ENCODE peak calls at places on chromosomes 5 and 9, in five cellular contexts. X, E, Y, T and J are unnamed samples.

GRCh38 chr5:74241751-74242140 is 398.8 kb downstream of the ENC1 start:
- DNase-seq in X (no peak), E (no peak), Y (no peak), T (no peak), J (no peak)

GRCh38 chr9:76905984-76906861 is at the start of gene PRUNE2:
- DNase-seq in X (peak; percentile 69), E (peak; percentile 41), Y (peak; percentile 77), T (no peak), J (peak; percentile 69)

GRCh38 chr9:3074247-3074646 is 230.4 kb upstream of the PUM3 start:
- DNase-seq in X (no peak), E (no peak), Y (no peak), T (no peak), J (no peak)

GRCh38 chr5:96745844-96746531 is 61.8 kb downstream of the ERAP1 start:
- DNase-seq in X (no peak), E (no peak), Y (no peak), T (no peak), J (peak; percentile 12)

GRCh38 chr9:36396985-36397384 is 3.1 kb downstream of the RNF38 start:
- DNase-seq in X (no peak), E (no peak), Y (no peak), T (no peak), J (peak; percentile 20)

GRCh38 chr9:71909887-71910601 is 949 bp downstream of the ABHD17B start:
- DNase-seq in X (peak; percentile 49), E (peak; percentile 73), Y (peak; percentile 67), T (peak; percentile 46), J (peak; percentile 49)

GRCh38 chr9:94829380-94830070 is 103.0 kb downstream of the AOPEP start:
- DNase-seq in X (no peak), E (no peak), Y (no peak), T (no peak), J (no peak)

GRCh38 chr5:1823381-1824034 is 22.3 kb downstream of the NDUFS6 start:
- DNase-seq in X (no peak), E (no peak), Y (no peak), T (no peak), J (no peak)

GRCh38 chr9:136856541-136857141 is 4.5 kb downstream of the MAMDC4 start:
- DNase-seq in X (no peak), E (no peak), Y (no peak), T (no peak), J (no peak)

GRCh38 chr9:137175345-137175961 is 3.6 kb upstream of the TMEM210 start:
- DNase-seq in X (no peak), E (no peak), Y (no peak), T (no peak), J (no peak)

GRCh38 chr9:78778843-78779486 is 482.0 kb downstream of the PSAT1 start:
- DNase-seq in X (no peak), E (peak; percentile 23), Y (no peak), T (no peak), J (no peak)

GRCh38 chr5:136374003-136374402 is 8.7 kb upstream of the TRPC7 start:
- DNase-seq in X (no peak), E (no peak), Y (no peak), T (no peak), J (peak; percentile 4)

GRCh38 chr9:79731483-79731882 is 159.7 kb downstream of the TLE4 start:
- DNase-seq in X (no peak), E (no peak), Y (no peak), T (no peak), J (no peak)

GRCh38 chr5:151002250-151002649 is 18.1 kb upstream of the GPX3 start:
- DNase-seq in X (no peak), E (no peak), Y (no peak), T (peak; percentile 33), J (peak; percentile 35)

GRCh38 chr5:142235050-142235797 is 89.6 kb downstream of the SPRY4 start:
- DNase-seq in X (no peak), E (no peak), Y (peak; percentile 74), T (no peak), J (no peak)

GRCh38 chr5:133296624-133297023 is 244.8 kb downstream of the HSPA4 start:
- DNase-seq in X (no peak), E (no peak), Y (no peak), T (no peak), J (no peak)

DNA sequence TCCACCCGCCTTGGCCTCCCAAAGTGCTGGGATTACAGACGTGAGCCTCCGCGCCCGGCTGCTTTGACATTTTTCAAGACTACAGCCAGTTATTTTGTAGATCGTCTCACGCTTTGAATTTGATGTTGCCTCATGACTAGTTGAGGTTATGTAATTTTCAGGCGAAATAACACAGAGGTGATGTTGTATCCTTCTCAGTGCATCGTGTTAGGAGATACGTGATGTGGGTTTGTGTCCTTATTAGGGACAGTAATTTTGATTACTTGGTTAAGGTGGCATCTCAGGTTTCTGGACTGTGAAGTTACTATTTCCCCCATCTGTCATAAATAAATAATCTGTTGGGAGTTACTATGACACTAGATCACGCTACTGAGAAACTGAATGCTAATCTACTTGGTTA is 25.0 kb downstream of the CTNNA1 start:
- DNase-seq in X (no peak), E (no peak), Y (no peak), T (no peak), J (no peak)
- H3K4me1 ChIP-seq in X (peaks cover 3% of the 10 kb centered on the region), E (no peaks in the 10 kb centered on the region), Y (no peaks in the 10 kb centered on the region), T (peaks cover 12% of the 10 kb centered on the region), J (no peaks in the 10 kb centered on the region)

GRCh38 chr5:128988476-128988875 is 23.2 kb downstream of the SLC27A6 start:
- DNase-seq in X (no peak), E (no peak), Y (no peak), T (no peak), J (no peak)
- H3K4me3 ChIP-seq in X (no peak overlapping the region), E (no peak overlapping the region), Y (no peak overlapping the region), T (no peak overlapping the region), J (no peak overlapping the region)

GRCh38 chr5:172402531-172403190 is 51.7 kb downstream of the SH3PXD2B start:
- DNase-seq in X (no peak), E (no peak), Y (no peak), T (no peak), J (no peak)

GRCh38 chr5:172405226-172405625 is 49.1 kb downstream of the SH3PXD2B start:
- DNase-seq in X (no peak), E (no peak), Y (no peak), T (no peak), J (no peak)

GRCh38 chr5:172403822-172404221 is 50.5 kb downstream of the SH3PXD2B start:
- DNase-seq in X (no peak), E (peak; percentile 50), Y (no peak), T (no peak), J (no peak)

GRCh38 chr5:172404746-172405145 is 49.6 kb downstream of the SH3PXD2B start:
- DNase-seq in X (no peak), E (no peak), Y (no peak), T (no peak), J (no peak)

GRCh38 chr5:172403191-172403794 is 51.0 kb downstream of the SH3PXD2B start:
- DNase-seq in X (peak; percentile 57), E (peak; percentile 89), Y (peak; percentile 26), T (no peak), J (no peak)
- H3K27ac ChIP-seq in X (no peak overlapping the region), E (peak overlapping the region; percentile 67), Y (no peak overlapping the region), T (no peak overlapping the region), J (no peak overlapping the region)

GRCh38 chr5:35674049-35674448 is 56.4 kb downstream of the SPEF2 start:
- DNase-seq in X (no peak), E (no peak), Y (no peak), T (no peak), J (peak; percentile 19)
- H3K4me1 ChIP-seq in X (peaks cover 1% of the 10 kb centered on the region), E (no peaks in the 10 kb centered on the region), Y (no peaks in the 10 kb centered on the region), T (no peaks in the 10 kb centered on the region), J (no peaks in the 10 kb centered on the region)

GRCh38 chr5:34563269-34563668 is 92.9 kb upstream of the RAI14 start:
- DNase-seq in X (no peak), E (no peak), Y (no peak), T (no peak), J (no peak)

GRCh38 chr5:34562791-34563190 is 93.3 kb upstream of the RAI14 start:
- DNase-seq in X (no peak), E (no peak), Y (no peak), T (no peak), J (peak; percentile 77)

GRCh38 chr5:34564706-34565235 is 91.4 kb upstream of the RAI14 start:
- DNase-seq in X (no peak), E (peak; percentile 36), Y (no peak), T (no peak), J (no peak)

GRCh38 chr5:34563951-34564705 is 92.0 kb upstream of the RAI14 start:
- DNase-seq in X (no peak), E (peak; percentile 42), Y (no peak), T (no peak), J (no peak)
- H3K4me3 ChIP-seq in X (no peak overlapping the region), E (no peak overlapping the region), Y (no peak overlapping the region), T (no peak overlapping the region), J (no peak overlapping the region)

GRCh38 chr9:19378647-19379046 is 1.4 kb downstream of the RPS6 start:
- DNase-seq in X (no peak), E (no peak), Y (no peak), T (no peak), J (no peak)
- H3K27ac ChIP-seq in X (no peak overlapping the region), E (no peak overlapping the region), Y (no peak overlapping the region), T (peak overlapping the region; percentile 97), J (peak overlapping the region; percentile 14)

GRCh38 chr5:148364343-148364742 is 19.4 kb upstream of the FBXO38 start:
- DNase-seq in X (no peak), E (no peak), Y (no peak), T (no peak), J (no peak)
- H3K4me1 ChIP-seq in X (no peaks in the 10 kb centered on the region), E (no peaks in the 10 kb centered on the region), Y (no peaks in the 10 kb centered on the region), T (no peaks in the 10 kb centered on the region), J (no peaks in the 10 kb centered on the region)